ENCODE peak calls at places on chromosomes 1 and 21, in five cellular contexts. Y is GM12878, B is H1, M is NT2/D1, S is HepG2. C is an unnamed sample.

GRCh38 chr1:59242345-59242744 is 54.5 kb upstream of the FGGY start:
- DNase-seq in M (no peak), B (no peak), S (no peak), Y (no peak), C (no peak)

GRCh38 chr21:34595457-34595856 is 19.5 kb downstream of the RCAN1 start:
- DNase-seq in S (peak), M (no peak), B (peak), Y (no peak), C (no peak)

GRCh38 chr1:101388904-101389546 is 152.2 kb downstream of the S1PR1 start:
- DNase-seq in B (no peak), Y (peak), M (no peak), S (no peak), C (no peak)

GRCh38 chr1:50750021-50750619 is 209.9 kb downstream of the FAF1 start:
- DNase-seq in M (peak), B (no peak), S (peak), Y (no peak), C (peak)

GRCh38 chr1:227764019-227764391 is 28.8 kb downstream of the SNAP47 start:
- DNase-seq in M (peak), B (no peak), S (no peak), Y (no peak), C (no peak)

GRCh38 chr1:182644863-182645262 is 39.5 kb downstream of the RGS8 start:
- DNase-seq in S (no peak), Y (no peak), M (no peak), B (no peak), C (no peak)

GRCh38 chr1:189315035-189315927 is 1162.4 kb downstream of the BRINP3 start:
- DNase-seq in B (no peak), M (no peak), Y (no peak), S (no peak), C (no peak)

GRCh38 chr1:19676438-19676922 is 11.8 kb downstream of the HTR6 start:
- DNase-seq in Y (no peak), S (peak), M (peak), B (peak), C (peak)

GRCh38 chr21:45356251-45356650 is 48.7 kb upstream of the COL18A1 start:
- DNase-seq in S (peak), M (no peak), Y (no peak), B (no peak), C (no peak)

GRCh38 chr1:215251428-215251827 is 168.9 kb downstream of the KCNK2 start:
- DNase-seq in M (no peak), S (no peak), Y (no peak), B (no peak), C (no peak)

GRCh38 chr1:219085082-219085481 is 88.6 kb upstream of the LYPLAL1 start:
- DNase-seq in M (no peak), B (no peak), Y (no peak), S (no peak), C (no peak)

GRCh38 chr1:203557958-203558760 is 64.2 kb downstream of the OPTC start:
- DNase-seq in Y (no peak), S (no peak), M (no peak), B (no peak), C (no peak)

GRCh38 chr21:32727478-32727727 is 410 bp downstream of the SYNJ1 start:
- DNase-seq in Y (no peak), S (no peak), M (no peak), B (peak), C (no peak)

GRCh38 chr1:73673980-73674379 is 524.0 kb downstream of the LRRIQ3 start:
- DNase-seq in S (no peak), Y (no peak), M (no peak), B (no peak), C (no peak)

GRCh38 chr1:12276225-12276624 is 46.4 kb downstream of the VPS13D start:
- DNase-seq in S (peak), Y (no peak), B (peak), M (peak), C (peak)

GRCh38 chr1:8782955-8783354 is 34.5 kb downstream of the RERE start:
- DNase-seq in B (peak), S (no peak), Y (no peak), M (no peak), C (no peak)

GRCh38 chr1:18739956-18740355 is 109.3 kb downstream of the PAX7 start:
- DNase-seq in S (no peak), M (no peak), Y (no peak), B (no peak), C (no peak)

GRCh38 chr1:92784051-92784638 is 763 bp downstream of the EVI5 start:
- DNase-seq in B (no peak), S (peak), M (no peak), Y (peak), C (peak)

GRCh38 chr1:220528049-220528678 is at the start of gene MARK1:
- DNase-seq in B (peak), M (peak), Y (no peak), S (no peak), C (peak)

GRCh38 chr1:39410915-39411436 is 80.5 kb upstream of the BMP8A start:
- DNase-seq in B (no peak), M (peak), S (peak), Y (no peak), C (peak)

GRCh38 chr1:3506041-3506440 is 51.6 kb downstream of the ARHGEF16 start:
- DNase-seq in B (no peak), S (no peak), M (no peak), Y (no peak), C (no peak)
- TF ChIP-seq SUZ12 in B (no peak), S (no peak), M (no peak), Y (no peak), C (no peak)

GRCh38 chr1:206023682-206024081 is at the start of gene CTSE:
- DNase-seq in M (no peak), B (no peak), Y (no peak), S (no peak), C (no peak)
- TF ChIP-seq SUZ12 in M (no peak), B (no peak), Y (no peak), S (no peak), C (no peak)

GRCh38 chr1:61225478-61225877 is 143.1 kb downstream of the NFIA start:
- DNase-seq in M (no peak), S (no peak), Y (no peak), B (no peak), C (no peak)

GRCh38 chr1:61230523-61230922 is 148.2 kb downstream of the NFIA start:
- DNase-seq in B (no peak), M (no peak), S (peak), Y (no peak), C (no peak)

GRCh38 chr1:61224609-61225008 is 142.2 kb downstream of the NFIA start:
- DNase-seq in M (no peak), Y (no peak), B (no peak), S (no peak), C (no peak)

GRCh38 chr1:61226791-61227567 is 144.6 kb downstream of the NFIA start:
- DNase-seq in M (no peak), Y (no peak), S (no peak), B (no peak), C (no peak)

GRCh38 chr1:61227857-61228557 is 145.6 kb downstream of the NFIA start:
- DNase-seq in B (no peak), M (no peak), S (no peak), Y (no peak), C (no peak)
- TF ChIP-seq SUZ12 in B (no peak), M (no peak), S (no peak), Y (no peak), C (no peak)

GRCh38 chr1:31734582-31735107 is 29.5 kb downstream of the ADGRB2 start:
- DNase-seq in M (no peak), B (no peak), Y (no peak), S (no peak), C (no peak)

GRCh38 chr1:31739281-31739853 is 24.8 kb downstream of the ADGRB2 start:
- DNase-seq in S (no peak), M (no peak), Y (no peak), B (peak), C (no peak)

GRCh38 chr1:31733389-31734219 is 29.8 kb upstream of the COL16A1 start:
- DNase-seq in Y (no peak), S (no peak), M (no peak), B (no peak), C (no peak)

GRCh38 chr1:31735571-31735970 is 28.6 kb downstream of the ADGRB2 start:
- DNase-seq in B (no peak), Y (no peak), M (no peak), S (no peak), C (no peak)

GRCh38 chr1:31736675-31737074 is 27.5 kb downstream of the ADGRB2 start:
- DNase-seq in B (no peak), Y (no peak), M (no peak), S (no peak), C (no peak)
- TF ChIP-seq SUZ12 in B (no peak), Y (no peak), M (no peak), S (no peak), C (no peak)

GRCh38 chr1:110225212-110225611 is 15.1 kb downstream of the KCNC4 start:
- DNase-seq in Y (no peak), B (no peak), S (no peak), M (no peak), C (no peak)
- TF ChIP-seq SUZ12 in Y (no peak), B (no peak), S (no peak), M (no peak), C (no peak)

GRCh38 chr1:201353186-201353940 is 24.1 kb downstream of the TNNT2 start:
- DNase-seq in S (no peak), M (no peak), Y (no peak), B (no peak), C (no peak)
- TF ChIP-seq SUZ12 in S (no peak), M (no peak), Y (no peak), B (no peak), C (no peak)

DNA sequence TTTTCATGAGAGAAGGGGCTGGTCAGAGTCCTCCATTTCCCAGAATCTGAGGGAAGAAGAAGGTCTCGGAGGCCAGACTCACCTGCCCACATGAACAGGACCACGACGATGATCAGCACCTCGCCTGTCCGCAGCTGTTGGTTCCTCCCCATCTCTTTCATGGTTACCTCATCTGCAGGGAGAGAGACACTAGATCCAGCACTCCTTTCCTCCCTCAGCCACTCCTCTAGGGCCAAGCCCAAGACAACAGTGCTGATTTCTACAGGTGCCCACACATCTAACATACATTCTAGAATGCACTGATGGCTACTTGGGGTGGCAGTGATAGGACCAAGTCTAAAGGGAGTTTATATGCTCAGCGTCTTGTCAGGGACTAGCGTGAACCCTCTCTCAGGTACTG is 3.0 kb downstream of the FNDC5 start:
- DNase-seq in M (no peak), Y (no peak), B (no peak), S (no peak), C (no peak)
- TF ChIP-seq SUZ12 in M (no peak), Y (no peak), B (no peak), S (no peak), C (no peak)

DNA sequence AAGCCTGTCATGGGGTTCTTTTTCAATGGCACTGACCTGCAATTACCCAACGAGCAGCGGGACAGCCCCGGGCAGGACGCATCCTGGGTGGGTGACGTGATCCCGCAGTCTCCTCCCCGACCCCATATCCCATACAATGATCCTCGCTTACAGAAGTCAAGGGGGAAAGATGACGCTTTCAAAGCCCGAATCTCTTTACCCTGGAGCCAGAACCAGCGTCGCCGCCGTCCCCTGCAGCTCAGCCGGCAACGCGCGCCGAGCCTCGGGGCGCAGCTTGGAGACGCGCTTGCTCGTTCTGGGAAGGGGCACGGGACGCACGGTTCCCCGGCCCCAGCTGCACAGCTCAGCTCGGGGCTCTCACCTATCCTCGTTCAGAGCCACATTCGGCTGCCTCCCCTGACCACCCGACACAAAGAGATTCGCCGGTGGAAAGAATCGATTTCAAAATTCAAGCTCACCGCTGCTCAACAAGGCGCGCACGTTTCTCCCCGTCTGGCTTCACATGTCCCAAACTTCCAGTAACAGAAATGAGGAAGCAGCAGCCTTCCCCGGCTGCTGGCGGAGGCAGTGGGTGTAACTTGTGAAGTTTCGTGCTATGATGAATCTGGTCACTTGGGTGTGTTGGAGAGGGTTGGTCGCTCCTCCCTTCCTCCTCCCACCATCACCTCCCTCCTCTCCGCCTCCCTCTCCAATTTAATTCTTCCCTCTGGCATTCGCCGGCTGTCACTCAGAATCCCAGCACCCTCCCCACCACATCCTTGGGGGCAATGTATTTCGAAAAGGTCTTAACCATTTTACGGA is at the start of gene TIAM1:
- DNase-seq in M (peak), S (no peak), B (peak), Y (no peak), C (peak)
- TF ChIP-seq SUZ12 in M (no peak), S (no peak), B (no peak), Y (peak), C (no peak)

C was measured in HEK293T.